ENCODE peak calls at places on chromosomes 5 and 9, in eight cellular contexts. H is IMR-90; J is psoas muscle; W is OCI-LY7; I is heart left ventricle; S is CD8-positive, alpha-beta T cell; D is body of pancreas; X is tibial nerve. V is an unnamed sample. For H3K36me3, the result is how much of the 10 kb centered on the place peaks cover.

GRCh38 chr9:33350310-33350709 is 52.1 kb downstream of the AQP7 start:
- DNase-seq in H (peak), J (no peak), W (no peak), I (no peak), S (no peak), D (no peak), X (no peak), V (no peak)

GRCh38 chr5:181100121-181101015 is 30.6 kb downstream of the OR2V1 start:
- DNase-seq in H (no peak), J (no peak), W (no peak), I (no peak), S (no peak), D (no peak), X (no peak), V (no peak)

GRCh38 chr9:95218790-95219189 is 98.7 kb downstream of the FANCC start:
- DNase-seq in H (no peak), J (no peak), W (no peak), I (no peak), S (no peak), D (no peak), X (no peak), V (no peak)

GRCh38 chr5:32769711-32770110 is 58.6 kb downstream of the NPR3 start:
- DNase-seq in H (no peak), J (no peak), W (no peak), I (no peak), S (no peak), D (no peak), X (no peak), V (no peak)

GRCh38 chr9:69176446-69177135 is 2.5 kb downstream of the TJP2 start:
- DNase-seq in H (no peak), J (no peak), W (no peak), I (no peak), S (no peak), D (no peak), X (peak), V (no peak)

GRCh38 chr5:885529-885928 is 7.1 kb downstream of the BRD9 start:
- DNase-seq in H (no peak), J (no peak), W (no peak), I (peak), S (no peak), D (no peak), X (no peak), V (no peak)

GRCh38 chr9:19229725-19230355 is 653 bp upstream of the DENND4C start:
- DNase-seq in H (no peak), J (no peak), W (peak), I (peak), S (no peak), D (no peak), X (peak), V (no peak)

GRCh38 chr9:87622936-87623335 is 103.0 kb upstream of the CTSL start:
- DNase-seq in H (no peak), J (no peak), W (no peak), I (no peak), S (no peak), D (no peak), X (no peak), V (no peak)

GRCh38 chr5:89337-90286 is 2.4 kb upstream of the PLEKHG4B start:
- DNase-seq in H (no peak), J (no peak), W (no peak), I (no peak), S (no peak), D (no peak), X (no peak), V (no peak)

GRCh38 chr5:157611571-157612067 is 36.0 kb upstream of the ADAM19 start:
- DNase-seq in H (no peak), J (no peak), W (no peak), I (no peak), S (no peak), D (no peak), X (no peak), V (no peak)

GRCh38 chr5:115979628-115980041 is 17.4 kb downstream of the LVRN start:
- DNase-seq in H (peak), J (no peak), W (no peak), I (no peak), S (no peak), D (no peak), X (no peak), V (no peak)

GRCh38 chr5:135040331-135041144 is 6.5 kb upstream of the PITX1 start:
- DNase-seq in H (no peak), J (no peak), W (no peak), I (no peak), S (no peak), D (no peak), X (no peak), V (no peak)

GRCh38 chr9:38026021-38026809 is 42.8 kb downstream of the SHB start:
- DNase-seq in H (peak), J (peak), W (no peak), I (peak), S (no peak), D (no peak), X (no peak), V (peak)

GRCh38 chr5:159051431-159052281 is 48.1 kb downstream of the EBF1 start:
- DNase-seq in H (no peak), J (peak), W (peak), I (peak), S (no peak), D (peak), X (no peak), V (peak)

GRCh38 chr5:154446183-154447073 is 631 bp downstream of the SAP30L start:
- DNase-seq in H (peak), J (peak), W (peak), I (peak), S (peak), D (peak), X (peak), V (peak)

GRCh38 chr9:95766906-95767305 is 108.6 kb upstream of the ERCC6L2 start:
- DNase-seq in H (no peak), J (no peak), W (no peak), I (no peak), S (no peak), D (no peak), X (no peak), V (no peak)

GRCh38 chr5:133783481-133783880 is 171.1 kb upstream of the FSTL4 start:
- DNase-seq in H (no peak), J (no peak), W (no peak), I (no peak), S (no peak), D (no peak), X (no peak), V (no peak)

GRCh38 chr5:172648755-172649154 is 7.7 kb downstream of the NEURL1B start:
- DNase-seq in H (no peak), J (no peak), W (no peak), I (no peak), S (no peak), D (no peak), X (no peak), V (peak)

GRCh38 chr5:123036391-123037103 is at the start of gene PPIC:
- DNase-seq in H (peak), J (peak), W (no peak), I (peak), S (no peak), D (peak), X (peak), V (peak)

GRCh38 chr9:5089737-5090136 is 95.7 kb downstream of the INSL6 start:
- DNase-seq in H (no peak), J (no peak), W (no peak), I (no peak), S (no peak), D (no peak), X (no peak), V (no peak)

DNA sequence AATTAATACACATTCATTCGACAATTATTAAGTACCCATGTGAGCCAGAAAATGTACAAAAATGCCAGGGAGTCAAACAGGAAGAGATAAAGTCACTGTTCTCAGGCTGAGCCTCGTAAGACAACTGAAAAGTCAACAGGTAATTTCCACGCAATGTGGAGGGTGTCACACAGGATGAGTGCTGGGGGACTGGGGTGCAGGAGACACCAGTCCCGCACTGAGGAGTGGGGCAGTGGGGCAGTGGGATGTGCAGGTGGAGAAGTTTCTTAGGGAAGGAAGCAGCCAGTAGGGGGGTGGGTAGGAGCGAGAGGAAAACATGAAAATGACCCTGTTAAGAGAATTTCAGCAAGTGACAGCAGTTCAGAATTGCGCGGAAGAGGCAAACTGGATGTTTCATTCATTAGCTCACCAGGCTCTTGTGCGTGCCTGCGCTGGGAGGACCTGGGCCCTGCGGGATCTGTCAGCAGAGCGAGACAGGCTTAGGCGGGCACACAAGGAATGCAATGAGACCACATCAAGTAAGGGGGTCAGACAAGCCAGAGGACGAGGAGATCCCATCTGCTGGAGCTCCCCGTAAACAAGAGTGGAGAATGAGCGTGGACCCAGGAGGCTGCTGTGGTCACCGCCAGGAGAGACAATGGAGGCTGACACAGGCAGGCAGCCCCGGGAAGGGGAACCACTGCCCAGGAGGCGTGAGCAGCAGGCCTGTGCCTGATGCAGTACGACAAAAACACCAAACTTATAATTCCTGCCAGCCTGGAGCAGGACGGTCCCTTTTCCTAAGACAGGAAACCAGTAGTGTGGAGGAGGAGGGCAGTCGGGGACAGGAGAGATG is 21.0 kb downstream of the CAMSAP1 start:
- DNase-seq in H (no peak), J (no peak), W (no peak), I (no peak), S (no peak), D (no peak), X (no peak), V (no peak)
- H3K4me3 ChIP-seq in H (no peak), J (no peak), W (no peak), I (no peak), S (no peak), D (no peak), X (no peak), V (no peak)

GRCh38 chr5:65707663-65708062 is 14.2 kb downstream of the SGTB start:
- DNase-seq in H (no peak), J (no peak), W (no peak), I (no peak), S (no peak), D (no peak), X (no peak), V (no peak)
- H3K36me3 ChIP-seq in H (under half), J (under half), W (under half), I (half or more), S (under half), D (under half), X (under half), V (under half)

DNA sequence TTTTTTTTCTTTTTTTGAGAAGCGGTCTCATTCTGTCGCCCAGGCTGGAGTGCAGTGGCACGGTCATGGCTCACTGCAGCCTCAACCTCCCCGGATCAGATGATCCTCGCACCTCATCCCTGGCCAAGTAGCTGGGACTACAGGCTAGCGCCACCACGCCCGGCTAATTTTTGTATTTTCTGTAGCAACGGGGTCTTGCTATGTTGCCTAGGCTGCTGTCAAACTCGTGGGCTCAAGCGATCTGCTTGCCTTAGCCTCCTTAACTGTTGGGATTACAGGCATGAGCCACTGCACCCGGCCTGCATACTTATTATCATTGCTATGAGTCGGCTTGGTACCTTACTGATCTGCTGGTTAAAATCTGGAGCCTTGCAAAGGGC is 790 bp upstream of the IARS1 start:
- DNase-seq in H (peak), J (no peak), W (peak), I (no peak), S (no peak), D (no peak), X (no peak), V (no peak)
- H3K27ac ChIP-seq in H (peak), J (peak), W (peak), I (peak), S (peak), D (no peak), X (no peak), V (no peak)

GRCh38 chr5:163566678-163567077 is 61.3 kb downstream of the MAT2B start:
- DNase-seq in H (no peak), J (no peak), W (no peak), I (no peak), S (no peak), D (no peak), X (no peak), V (no peak)

GRCh38 chr5:163565931-163566608 is 60.7 kb downstream of the MAT2B start:
- DNase-seq in H (peak), J (no peak), W (no peak), I (no peak), S (peak), D (peak), X (no peak), V (peak)

GRCh38 chr5:163564321-163564924 is 59.0 kb downstream of the MAT2B start:
- DNase-seq in H (peak), J (no peak), W (peak), I (no peak), S (peak), D (peak), X (peak), V (no peak)

GRCh38 chr5:163563880-163564279 is 58.5 kb downstream of the MAT2B start:
- DNase-seq in H (no peak), J (no peak), W (no peak), I (no peak), S (no peak), D (no peak), X (no peak), V (no peak)

DNA sequence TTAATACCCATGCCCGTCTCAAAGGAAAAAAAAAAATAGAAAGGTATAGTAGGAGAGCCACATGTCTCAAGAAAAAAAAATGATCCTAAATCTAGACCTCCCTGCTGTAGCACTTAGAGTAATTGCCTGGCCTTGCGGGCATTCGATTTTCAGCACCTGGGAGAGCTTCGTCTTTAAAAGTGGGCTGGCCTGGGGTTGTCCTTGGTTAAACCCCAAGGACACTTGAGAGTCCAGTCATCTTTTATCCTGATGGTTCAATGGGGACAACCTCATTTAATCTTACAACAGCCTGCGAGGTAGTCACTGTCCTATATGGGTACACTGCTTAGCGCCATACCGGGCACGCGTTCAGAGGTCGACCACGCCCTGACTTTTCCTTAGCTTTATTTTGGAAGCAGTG is 60.1 kb downstream of the MAT2B start:
- DNase-seq in H (no peak), J (no peak), W (no peak), I (no peak), S (no peak), D (peak), X (no peak), V (no peak)
- H3K4me3 ChIP-seq in H (peak), J (peak), W (no peak), I (peak), S (peak), D (no peak), X (no peak), V (no peak)

GRCh38 chr5:178861627-178862026 is 1.9 kb downstream of the ZNF354B start:
- DNase-seq in H (no peak), J (no peak), W (no peak), I (no peak), S (no peak), D (no peak), X (no peak), V (no peak)
- H3K36me3 ChIP-seq in H (under half), J (under half), W (under half), I (under half), S (under half), D (under half), X (under half), V (under half)